ENCODE peak calls at places on chromosomes 11 and 22, in nine cellular contexts. C is activated T-cell treated with anti-CD3 and anti-CD28 coated beads, Interleukin-2, amount 50 U/mL, for 48 hours; V is sciatic nerve; D is brain pericyte; W is ascending aorta; M is KBM-7; G is astrocyte of the cerebellum; O is RPMI8226; R is HT-29. J is an unnamed sample.

GRCh38 chr22:32676196-32676595 is 125.3 kb upstream of the TIMP3 start:
- DNase-seq in C (no peak), O (no peak), M (no peak), W (no peak), G (no peak), R (no peak), D (no peak), V (no peak), J (no peak)

GRCh38 chr11:69640260-69640994 is 529 bp upstream of the CCND1 start:
- DNase-seq in C (no peak), D (no peak), M (no peak), O (peak), W (no peak), V (peak), R (peak), G (no peak), J (peak)

GRCh38 chr11:63667993-63668392 is 3.2 kb downstream of the ATL3 start:
- DNase-seq in G (peak), O (no peak), C (no peak), D (no peak), V (no peak), M (no peak), W (no peak), R (peak), J (peak)

GRCh38 chr11:65172600-65172999 is 2.6 kb downstream of the SPDYC start:
- DNase-seq in C (no peak), W (no peak), G (no peak), R (no peak), V (peak), O (no peak), M (no peak), D (no peak), J (no peak)

GRCh38 chr22:23696326-23696851 is 5.6 kb downstream of the RGL4 start:
- DNase-seq in D (no peak), R (no peak), W (no peak), C (peak), V (no peak), O (no peak), M (peak), G (no peak), J (peak)

GRCh38 chr22:48756146-48757111 is 1071.2 kb downstream of the BRD1 start:
- DNase-seq in D (no peak), W (no peak), C (no peak), R (no peak), M (no peak), O (peak), G (no peak), V (peak), J (no peak)

GRCh38 chr11:68302256-68303054 is 9.9 kb upstream of the LRP5 start:
- DNase-seq in D (no peak), O (peak), G (no peak), C (no peak), M (no peak), V (no peak), R (peak), W (no peak), J (peak)

GRCh38 chr11:107576497-107577086 is 11.1 kb upstream of the ALKBH8 start:
- DNase-seq in V (peak), R (peak), G (peak), C (peak), W (no peak), M (peak), D (no peak), O (peak), J (peak)

GRCh38 chr11:34549271-34549670 is 35.7 kb upstream of the ELF5 start:
- DNase-seq in V (no peak), R (no peak), W (no peak), D (no peak), C (no peak), M (no peak), O (no peak), G (no peak), J (no peak)

GRCh38 chr11:66880484-66881211 is 23.8 kb downstream of the LRFN4 start:
- DNase-seq in R (peak), G (no peak), D (no peak), O (peak), C (no peak), W (no peak), V (peak), M (peak), J (peak)

GRCh38 chr22:20418211-20418788 is 19.3 kb downstream of the SCARF2 start:
- DNase-seq in G (peak), M (peak), O (peak), W (no peak), R (peak), V (peak), C (peak), D (no peak), J (peak)

GRCh38 chr11:130486981-130487380 is 38.5 kb downstream of the ADAMTS15 start:
- DNase-seq in O (no peak), R (no peak), C (no peak), M (no peak), D (no peak), G (no peak), V (no peak), W (no peak), J (no peak)

GRCh38 chr22:25111579-25112517 is 87.8 kb upstream of the CRYBB3 start:
- DNase-seq in C (no peak), D (no peak), V (no peak), O (peak), G (no peak), M (peak), R (peak), W (peak), J (no peak)

GRCh38 chr22:39332441-39333064 is 13.1 kb upstream of the RPL3 start:
- DNase-seq in V (no peak), D (no peak), C (no peak), W (no peak), M (no peak), R (no peak), O (no peak), G (no peak), J (no peak)

GRCh38 chr11:78037056-78037455 is 14.0 kb upstream of the KCTD14 start:
- DNase-seq in C (no peak), V (no peak), D (no peak), M (no peak), W (no peak), G (no peak), R (no peak), O (no peak), J (no peak)

GRCh38 chr11:70490208-70490607 is 91.9 kb downstream of the CTTN start:
- DNase-seq in C (no peak), G (no peak), O (no peak), V (no peak), W (no peak), M (no peak), D (no peak), R (no peak), J (no peak)

GRCh38 chr11:46353706-46354105 is 6.4 kb downstream of the DGKZ start:
- DNase-seq in C (peak), D (no peak), V (no peak), M (no peak), W (no peak), O (no peak), R (no peak), G (no peak), J (no peak)

GRCh38 chr11:43359432-43359818 is 705 bp downstream of the TTC17 start:
- DNase-seq in C (no peak), W (no peak), V (no peak), R (peak), G (no peak), D (no peak), O (peak), M (peak), J (peak)

GRCh38 chr22:17258015-17258827 is 39.0 kb upstream of the ADA2 start:
- DNase-seq in V (peak), D (no peak), M (peak), C (peak), G (peak), W (no peak), O (peak), R (peak), J (peak)

GRCh38 chr11:33897761-33898403 is 6.0 kb upstream of the LMO2 start:
- DNase-seq in C (no peak), D (no peak), W (no peak), G (no peak), R (no peak), M (no peak), V (no peak), O (no peak), J (no peak)

GRCh38 chr11:118106789-118107335 is 20.1 kb upstream of the SMIM35 start:
- DNase-seq in G (no peak), R (peak), D (no peak), M (no peak), C (no peak), W (no peak), O (no peak), V (peak), J (peak)

GRCh38 chr11:47967577-47968230 is 12.7 kb upstream of the PTPRJ start:
- DNase-seq in M (no peak), V (no peak), G (peak), R (no peak), W (no peak), D (no peak), O (no peak), C (no peak), J (no peak)

GRCh38 chr22:24043957-24044356 is 32.9 kb downstream of the CABIN1 start:
- DNase-seq in V (no peak), M (no peak), G (no peak), W (no peak), C (no peak), O (no peak), R (no peak), D (no peak), J (no peak)

GRCh38 chr22:37619991-37620390 is 11.4 kb downstream of the GGA1 start:
- DNase-seq in M (no peak), D (no peak), G (no peak), V (no peak), C (no peak), R (no peak), O (no peak), W (no peak), J (no peak)

GRCh38 chr22:48941903-48942625 is 885.6 kb downstream of the BRD1 start:
- DNase-seq in C (no peak), G (no peak), O (no peak), D (no peak), M (no peak), V (peak), R (no peak), W (no peak), J (no peak)